ENCODE peak calls at places on chromosomes 5 and 9, in nine cellular contexts. X is H4, L is EH, K is astrocyte, S is HS-27A, M is RPMI7951, Y is NCI-H748 treated with DMSO at 0.1 percent for 48 hours, Z is lower lobe of right lung, T is NCI-H1417 treated with DMSO at 0.1 percent for 48 hours. C is an unnamed sample.

GRCh38 chr9:14056235-14056930 is 257.6 kb downstream of the NFIB start:
- DNase-seq in X (no peak), L (no peak), K (no peak), S (no peak), M (no peak), Y (no peak), Z (no peak), T (no peak), C (no peak)

GRCh38 chr9:35604578-35605335 is at the start of gene TESK1:
- DNase-seq in X (peak; percentile 70), L (peak; percentile 65), K (peak; percentile 19), S (peak; percentile 22), M (peak; percentile 56), Y (peak; percentile 34), Z (peak; percentile 86), T (no peak), C (peak; percentile 17)

GRCh38 chr9:72038890-72039410 is 21.5 kb downstream of the C9orf57 start:
- DNase-seq in X (peak; percentile 75), L (peak; percentile 77), K (peak; percentile 37), S (no peak), M (peak; percentile 58), Y (peak; percentile 77), Z (peak; percentile 63), T (peak; percentile 63), C (peak; percentile 23)

GRCh38 chr5:140648132-140648432 is 453 bp downstream of the IK start:
- DNase-seq in X (no peak), L (no peak), K (no peak), S (no peak), M (no peak), Y (no peak), Z (no peak), T (no peak), C (no peak)

GRCh38 chr5:51185985-51186384 is 197.3 kb upstream of the ISL1 start:
- DNase-seq in X (no peak), L (no peak), K (no peak), S (no peak), M (no peak), Y (no peak), Z (no peak), T (no peak), C (no peak)

GRCh38 chr5:123807177-123807900 is 295.4 kb downstream of the CSNK1G3 start:
- DNase-seq in X (no peak), L (peak; percentile 66), K (no peak), S (no peak), M (peak; percentile 18), Y (peak; percentile 70), Z (no peak), T (peak; percentile 45), C (no peak)

GRCh38 chr5:78077369-78078068 is 217.0 kb downstream of the AP3B1 start:
- DNase-seq in X (no peak), L (no peak), K (no peak), S (no peak), M (no peak), Y (no peak), Z (no peak), T (no peak), C (no peak)

GRCh38 chr9:13020141-13020540 is 245.3 kb downstream of the LURAP1L start:
- DNase-seq in X (no peak), L (no peak), K (no peak), S (no peak), M (no peak), Y (no peak), Z (no peak), T (no peak), C (no peak)

GRCh38 chr9:76414656-76415055 is 20.4 kb upstream of the RFK start:
- DNase-seq in X (peak; percentile 90), L (peak; percentile 50), K (peak; percentile 93), S (no peak), M (peak; percentile 71), Y (no peak), Z (no peak), T (no peak), C (no peak)

GRCh38 chr5:170861855-170862766 is at the start of gene RANBP17:
- DNase-seq in X (no peak), L (peak; percentile 79), K (peak; percentile 55), S (no peak), M (peak; percentile 69), Y (peak; percentile 67), Z (peak; percentile 76), T (no peak), C (no peak)

GRCh38 chr9:75604661-75605060 is 285.8 kb upstream of the PCSK5 start:
- DNase-seq in X (no peak), L (no peak), K (no peak), S (no peak), M (no peak), Y (no peak), Z (no peak), T (no peak), C (no peak)

GRCh38 chr5:173293817-173294672 is 34.2 kb downstream of the STC2 start:
- DNase-seq in X (peak; percentile 63), L (peak; percentile 79), K (peak; percentile 36), S (no peak), M (peak; percentile 77), Y (peak; percentile 85), Z (peak; percentile 78), T (peak; percentile 9), C (no peak)

C was measured in keratinocyte.